ENCODE peak calls at places on chromosome 21, in five cellular contexts. One of them, this sample, is unnamed.

GRCh38 chr21:42530167-42530518 is 16.5 kb downstream of the SLC37A1 start:
- DNase-seq in body of pancreas: no peak
- DNase-seq in stimulated activated CD4-positive, alpha-beta T cell treated with anti-CD3 and anti-CD28 coated beads, Interleukin-4, amount 100 ng/mL, for 4 hours: peak; percentile 37
- DNase-seq in SW480: no peak
- DNase-seq in activated CD4-positive, alpha-beta T cell treated with anti-CD3 and anti-CD28 coated beads, Interleukin-2, amount 50 U/mL, for 24 hours: no peak
- DNase-seq in this sample: no peak

GRCh38 chr21:42112857-42113256 is 41.7 kb downstream of the UMODL1 start:
- DNase-seq in body of pancreas: no peak
- DNase-seq in stimulated activated CD4-positive, alpha-beta T cell treated with anti-CD3 and anti-CD28 coated beads, Interleukin-4, amount 100 ng/mL, for 4 hours: no peak
- DNase-seq in SW480: no peak
- DNase-seq in activated CD4-positive, alpha-beta T cell treated with anti-CD3 and anti-CD28 coated beads, Interleukin-2, amount 50 U/mL, for 24 hours: no peak
- DNase-seq in this sample: no peak

GRCh38 chr21:34911360-34911759 is 137.7 kb downstream of the RUNX1 start:
- DNase-seq in SW480: no peak
- DNase-seq in activated CD4-positive, alpha-beta T cell treated with anti-CD3 and anti-CD28 coated beads, Interleukin-2, amount 50 U/mL, for 24 hours: no peak
- DNase-seq in stimulated activated CD4-positive, alpha-beta T cell treated with anti-CD3 and anti-CD28 coated beads, Interleukin-4, amount 100 ng/mL, for 4 hours: no peak
- DNase-seq in body of pancreas: peak; percentile 13
- DNase-seq in this sample: no peak

GRCh38 chr21:38212716-38213115 is 44.1 kb upstream of the KCNJ15 start:
- DNase-seq in stimulated activated CD4-positive, alpha-beta T cell treated with anti-CD3 and anti-CD28 coated beads, Interleukin-4, amount 100 ng/mL, for 4 hours: no peak
- DNase-seq in body of pancreas: no peak
- DNase-seq in SW480: no peak
- DNase-seq in activated CD4-positive, alpha-beta T cell treated with anti-CD3 and anti-CD28 coated beads, Interleukin-2, amount 50 U/mL, for 24 hours: no peak
- DNase-seq in this sample: no peak

GRCh38 chr21:33643658-33644311 is 1.5 kb downstream of the ITSN1 start:
- DNase-seq in SW480: no peak
- DNase-seq in stimulated activated CD4-positive, alpha-beta T cell treated with anti-CD3 and anti-CD28 coated beads, Interleukin-4, amount 100 ng/mL, for 4 hours: no peak
- DNase-seq in body of pancreas: no peak
- DNase-seq in activated CD4-positive, alpha-beta T cell treated with anti-CD3 and anti-CD28 coated beads, Interleukin-2, amount 50 U/mL, for 24 hours: no peak
- DNase-seq in this sample: no peak

GRCh38 chr21:44054710-44055109 is 42.6 kb downstream of the TRAPPC10 start:
- DNase-seq in SW480: no peak
- DNase-seq in body of pancreas: no peak
- DNase-seq in activated CD4-positive, alpha-beta T cell treated with anti-CD3 and anti-CD28 coated beads, Interleukin-2, amount 50 U/mL, for 24 hours: no peak
- DNase-seq in stimulated activated CD4-positive, alpha-beta T cell treated with anti-CD3 and anti-CD28 coated beads, Interleukin-4, amount 100 ng/mL, for 4 hours: no peak
- DNase-seq in this sample: no peak

GRCh38 chr21:31444061-31444460 is 100.0 kb upstream of the TIAM1 start:
- DNase-seq in activated CD4-positive, alpha-beta T cell treated with anti-CD3 and anti-CD28 coated beads, Interleukin-2, amount 50 U/mL, for 24 hours: no peak
- DNase-seq in stimulated activated CD4-positive, alpha-beta T cell treated with anti-CD3 and anti-CD28 coated beads, Interleukin-4, amount 100 ng/mL, for 4 hours: no peak
- DNase-seq in body of pancreas: peak; percentile 14
- DNase-seq in SW480: no peak
- DNase-seq in this sample: no peak

GRCh38 chr21:46559291-46559983 is 45.4 kb downstream of the S100B start:
- DNase-seq in SW480: no peak
- DNase-seq in body of pancreas: no peak
- DNase-seq in stimulated activated CD4-positive, alpha-beta T cell treated with anti-CD3 and anti-CD28 coated beads, Interleukin-4, amount 100 ng/mL, for 4 hours: peak; percentile 55
- DNase-seq in activated CD4-positive, alpha-beta T cell treated with anti-CD3 and anti-CD28 coated beads, Interleukin-2, amount 50 U/mL, for 24 hours: peak; percentile 50
- DNase-seq in this sample: peak; percentile 55

GRCh38 chr21:42350899-42351543 is at the start of gene TFF2:
- DNase-seq in stimulated activated CD4-positive, alpha-beta T cell treated with anti-CD3 and anti-CD28 coated beads, Interleukin-4, amount 100 ng/mL, for 4 hours: no peak
- DNase-seq in body of pancreas: no peak
- DNase-seq in activated CD4-positive, alpha-beta T cell treated with anti-CD3 and anti-CD28 coated beads, Interleukin-2, amount 50 U/mL, for 24 hours: no peak
- DNase-seq in SW480: peak; percentile 86
- DNase-seq in this sample: no peak

GRCh38 chr21:46322351-46323226 is 1.1 kb downstream of the C21orf58 start:
- DNase-seq in activated CD4-positive, alpha-beta T cell treated with anti-CD3 and anti-CD28 coated beads, Interleukin-2, amount 50 U/mL, for 24 hours: no peak
- DNase-seq in body of pancreas: no peak
- DNase-seq in SW480: peak; percentile 36
- DNase-seq in stimulated activated CD4-positive, alpha-beta T cell treated with anti-CD3 and anti-CD28 coated beads, Interleukin-4, amount 100 ng/mL, for 4 hours: no peak
- DNase-seq in this sample: no peak

GRCh38 chr21:41136286-41136685 is 31.7 kb upstream of the BACE2 start:
- DNase-seq in stimulated activated CD4-positive, alpha-beta T cell treated with anti-CD3 and anti-CD28 coated beads, Interleukin-4, amount 100 ng/mL, for 4 hours: no peak
- DNase-seq in activated CD4-positive, alpha-beta T cell treated with anti-CD3 and anti-CD28 coated beads, Interleukin-2, amount 50 U/mL, for 24 hours: no peak
- DNase-seq in body of pancreas: no peak
- DNase-seq in SW480: no peak
- DNase-seq in this sample: no peak

GRCh38 chr21:44024895-44025353 is 12.8 kb downstream of the TRAPPC10 start:
- DNase-seq in body of pancreas: peak; percentile 63
- DNase-seq in activated CD4-positive, alpha-beta T cell treated with anti-CD3 and anti-CD28 coated beads, Interleukin-2, amount 50 U/mL, for 24 hours: no peak
- DNase-seq in SW480: no peak
- DNase-seq in stimulated activated CD4-positive, alpha-beta T cell treated with anti-CD3 and anti-CD28 coated beads, Interleukin-4, amount 100 ng/mL, for 4 hours: no peak
- DNase-seq in this sample: peak; percentile 70

GRCh38 chr21:42245348-42246185 is 26.6 kb downstream of the ABCG1 start:
- DNase-seq in body of pancreas: no peak
- DNase-seq in activated CD4-positive, alpha-beta T cell treated with anti-CD3 and anti-CD28 coated beads, Interleukin-2, amount 50 U/mL, for 24 hours: no peak
- DNase-seq in SW480: no peak
- DNase-seq in stimulated activated CD4-positive, alpha-beta T cell treated with anti-CD3 and anti-CD28 coated beads, Interleukin-4, amount 100 ng/mL, for 4 hours: no peak
- DNase-seq in this sample: no peak

GRCh38 chr21:23534833-23535232 is 2072.4 kb downstream of the MRPL39 start:
- DNase-seq in activated CD4-positive, alpha-beta T cell treated with anti-CD3 and anti-CD28 coated beads, Interleukin-2, amount 50 U/mL, for 24 hours: no peak
- DNase-seq in body of pancreas: no peak
- DNase-seq in stimulated activated CD4-positive, alpha-beta T cell treated with anti-CD3 and anti-CD28 coated beads, Interleukin-4, amount 100 ng/mL, for 4 hours: no peak
- DNase-seq in SW480: no peak
- DNase-seq in this sample: no peak

GRCh38 chr21:28148400-28149064 is 844.1 kb downstream of the LTN1 start:
- DNase-seq in body of pancreas: peak; percentile 38
- DNase-seq in stimulated activated CD4-positive, alpha-beta T cell treated with anti-CD3 and anti-CD28 coated beads, Interleukin-4, amount 100 ng/mL, for 4 hours: no peak
- DNase-seq in SW480: no peak
- DNase-seq in activated CD4-positive, alpha-beta T cell treated with anti-CD3 and anti-CD28 coated beads, Interleukin-2, amount 50 U/mL, for 24 hours: no peak
- DNase-seq in this sample: no peak

GRCh38 chr21:44434936-44435635 is 20.2 kb upstream of the LRRC3 start:
- DNase-seq in stimulated activated CD4-positive, alpha-beta T cell treated with anti-CD3 and anti-CD28 coated beads, Interleukin-4, amount 100 ng/mL, for 4 hours: no peak
- DNase-seq in SW480: no peak
- DNase-seq in activated CD4-positive, alpha-beta T cell treated with anti-CD3 and anti-CD28 coated beads, Interleukin-2, amount 50 U/mL, for 24 hours: no peak
- DNase-seq in body of pancreas: no peak
- DNase-seq in this sample: no peak

GRCh38 chr21:44433791-44434567 is 21.3 kb upstream of the LRRC3 start:
- DNase-seq in SW480: no peak
- DNase-seq in activated CD4-positive, alpha-beta T cell treated with anti-CD3 and anti-CD28 coated beads, Interleukin-2, amount 50 U/mL, for 24 hours: no peak
- DNase-seq in stimulated activated CD4-positive, alpha-beta T cell treated with anti-CD3 and anti-CD28 coated beads, Interleukin-4, amount 100 ng/mL, for 4 hours: no peak
- DNase-seq in body of pancreas: no peak
- DNase-seq in this sample: no peak

GRCh38 chr21:35075546-35075945 is 26.4 kb upstream of the RUNX1 start:
- DNase-seq in SW480: no peak
- DNase-seq in stimulated activated CD4-positive, alpha-beta T cell treated with anti-CD3 and anti-CD28 coated beads, Interleukin-4, amount 100 ng/mL, for 4 hours: no peak
- DNase-seq in activated CD4-positive, alpha-beta T cell treated with anti-CD3 and anti-CD28 coated beads, Interleukin-2, amount 50 U/mL, for 24 hours: no peak
- DNase-seq in body of pancreas: peak; percentile 8
- DNase-seq in this sample: no peak